ENCODE peak calls at places on chromosomes 6 and 20, in nine cellular contexts. L is heart left ventricle, E is lower leg skin, X is IMR-90, B is body of pancreas, T is sigmoid colon, F is transverse colon, D is A549, V is NB4. R is an unnamed sample.

GRCh38 chr6:151763303-151763702 is 44.2 kb upstream of the ESR1 start:
- DNase-seq in L (no peak), E (peak), X (peak), B (no peak), T (no peak), F (no peak), D (no peak), V (no peak), R (no peak)

GRCh38 chr20:57167971-57168693 is 98.3 kb downstream of the BMP7 start:
- DNase-seq in L (no peak), E (no peak), X (no peak), B (no peak), T (peak), F (no peak), D (no peak), V (no peak), R (no peak)

GRCh38 chr6:129491436-129491835 is 218.5 kb downstream of the ARHGAP18 start:
- DNase-seq in L (no peak), E (no peak), X (peak), B (no peak), T (no peak), F (no peak), D (peak), V (peak), R (no peak)

GRCh38 chr6:78243519-78243918 is 590.7 kb downstream of the MEI4 start:
- DNase-seq in L (no peak), E (no peak), X (peak), B (no peak), T (no peak), F (no peak), D (no peak), V (no peak), R (no peak)

GRCh38 chr6:71079707-71080106 is 122.8 kb upstream of the B3GAT2 start:
- DNase-seq in L (no peak), E (no peak), X (peak), B (no peak), T (no peak), F (no peak), D (no peak), V (no peak), R (no peak)

GRCh38 chr6:111297776-111298175 is 185.2 kb downstream of the REV3L start:
- DNase-seq in L (no peak), E (no peak), X (no peak), B (no peak), T (no peak), F (no peak), D (no peak), V (no peak), R (no peak)

GRCh38 chr6:113813207-113813606 is 43.9 kb upstream of the MARCKS start:
- DNase-seq in L (no peak), E (no peak), X (peak), B (no peak), T (no peak), F (no peak), D (no peak), V (no peak), R (no peak)

GRCh38 chr6:165390475-165390874 is 81.1 kb upstream of the C6orf118 start:
- DNase-seq in L (no peak), E (no peak), X (no peak), B (no peak), T (no peak), F (no peak), D (no peak), V (no peak), R (no peak)

GRCh38 chr6:52503853-52504777 is 72.7 kb downstream of the TRAM2 start:
- DNase-seq in L (peak), E (peak), X (peak), B (peak), T (peak), F (peak), D (peak), V (no peak), R (peak)

GRCh38 chr6:11264100-11264499 is 31.6 kb upstream of the NEDD9 start:
- DNase-seq in L (no peak), E (no peak), X (no peak), B (no peak), T (no peak), F (no peak), D (no peak), V (no peak), R (no peak)

GRCh38 chr6:18595774-18596528 is 208.8 kb downstream of the RNF144B start:
- DNase-seq in L (peak), E (peak), X (peak), B (peak), T (peak), F (peak), D (peak), V (peak), R (peak)

GRCh38 chr6:137224890-137225198 is 5.7 kb upstream of the IFNGR1 start:
- DNase-seq in L (no peak), E (no peak), X (no peak), B (no peak), T (no peak), F (no peak), D (no peak), V (peak), R (no peak)

GRCh38 chr6:159960485-159960884 is 8.4 kb upstream of the IGF2R start:
- DNase-seq in L (no peak), E (no peak), X (no peak), B (no peak), T (no peak), F (no peak), D (no peak), V (no peak), R (no peak)

GRCh38 chr20:37407117-37407566 is 61.2 kb downstream of the SRC start:
- DNase-seq in L (no peak), E (no peak), X (no peak), B (no peak), T (no peak), F (no peak), D (no peak), V (no peak), R (no peak)

GRCh38 chr20:19992996-19993908 is 23.9 kb upstream of the NAA20 start:
- DNase-seq in L (no peak), E (no peak), X (peak), B (peak), T (no peak), F (no peak), D (peak), V (no peak), R (no peak)

GRCh38 chr20:40797425-40797824 is 108.4 kb upstream of the MAFB start:
- DNase-seq in L (no peak), E (no peak), X (peak), B (no peak), T (no peak), F (no peak), D (peak), V (peak), R (no peak)

GRCh38 chr6:139943391-139943790 is 568.9 kb upstream of the CITED2 start:
- DNase-seq in L (no peak), E (peak), X (peak), B (no peak), T (no peak), F (no peak), D (peak), V (no peak), R (no peak)

GRCh38 chr6:39128832-39129231 is 13.8 kb upstream of the SAYSD1 start:
- DNase-seq in L (no peak), E (no peak), X (no peak), B (no peak), T (no peak), F (no peak), D (no peak), V (no peak), R (no peak)

GRCh38 chr20:22763257-22763906 is 179.0 kb upstream of the FOXA2 start:
- DNase-seq in L (peak), E (no peak), X (no peak), B (no peak), T (no peak), F (no peak), D (peak), V (no peak), R (no peak)

GRCh38 chr6:131782764-131783163 is 25.1 kb upstream of the ENPP1 start:
- DNase-seq in L (no peak), E (no peak), X (no peak), B (peak), T (no peak), F (peak), D (no peak), V (no peak), R (no peak)

GRCh38 chr20:23186808-23187207 is 100.7 kb upstream of the CD93 start:
- DNase-seq in L (no peak), E (no peak), X (no peak), B (no peak), T (no peak), F (no peak), D (no peak), V (no peak), R (no peak)

GRCh38 chr6:169847141-169847674 is 95.8 kb downstream of the ERMARD start:
- DNase-seq in L (peak), E (no peak), X (no peak), B (no peak), T (no peak), F (no peak), D (no peak), V (no peak), R (no peak)

GRCh38 chr6:53847796-53848314 is 53.0 kb downstream of the LRRC1 start:
- DNase-seq in L (no peak), E (no peak), X (no peak), B (no peak), T (no peak), F (no peak), D (no peak), V (no peak), R (no peak)

GRCh38 chr6:148689168-148689567 is 57.7 kb upstream of the UST start:
- DNase-seq in L (no peak), E (no peak), X (peak), B (no peak), T (no peak), F (no peak), D (no peak), V (no peak), R (no peak)

GRCh38 chr6:134830945-134831344 is 119.0 kb downstream of the ALDH8A1 start:
- DNase-seq in L (no peak), E (no peak), X (no peak), B (no peak), T (no peak), F (no peak), D (no peak), V (no peak), R (no peak)

GRCh38 chr6:111474771-111475170 is 8.2 kb downstream of the REV3L start:
- DNase-seq in L (no peak), E (no peak), X (no peak), B (no peak), T (no peak), F (no peak), D (no peak), V (no peak), R (no peak)

GRCh38 chr6:62298745-62299392 is 12.8 kb upstream of the KHDRBS2 start:
- DNase-seq in L (no peak), E (no peak), X (no peak), B (no peak), T (no peak), F (no peak), D (no peak), V (peak), R (no peak)

GRCh38 chr20:59335401-59335800 is 35.0 kb downstream of the EDN3 start:
- DNase-seq in L (no peak), E (no peak), X (no peak), B (no peak), T (no peak), F (no peak), D (no peak), V (no peak), R (no peak)

GRCh38 chr6:11275598-11275997 is 43.1 kb upstream of the NEDD9 start:
- DNase-seq in L (no peak), E (no peak), X (no peak), B (peak), T (no peak), F (no peak), D (peak), V (peak), R (no peak)

GRCh38 chr6:69601132-69601531 is 195.7 kb downstream of the LMBRD1 start:
- DNase-seq in L (no peak), E (no peak), X (no peak), B (no peak), T (no peak), F (no peak), D (no peak), V (no peak), R (no peak)

GRCh38 chr6:13725570-13725969 is 13.9 kb upstream of the RANBP9 start:
- DNase-seq in L (no peak), E (peak), X (peak), B (peak), T (no peak), F (no peak), D (no peak), V (no peak), R (no peak)

GRCh38 chr6:149212892-149213786 is 104.4 kb upstream of the TAB2 start:
- DNase-seq in L (no peak), E (no peak), X (no peak), B (no peak), T (no peak), F (no peak), D (no peak), V (no peak), R (no peak)

GRCh38 chr6:90212274-90212673 is 84.4 kb downstream of the BACH2 start:
- DNase-seq in L (no peak), E (no peak), X (no peak), B (no peak), T (no peak), F (no peak), D (no peak), V (no peak), R (peak)

GRCh38 chr6:121436966-121437756 is 1.7 kb downstream of the GJA1 start:
- DNase-seq in L (peak), E (peak), X (peak), B (peak), T (peak), F (peak), D (peak), V (peak), R (peak)

GRCh38 chr6:71420693-71421328 is 132.2 kb downstream of the OGFRL1 start:
- DNase-seq in L (peak), E (peak), X (peak), B (peak), T (peak), F (peak), D (peak), V (no peak), R (peak)

GRCh38 chr6:33075208-33075567 is 602 bp upstream of the HLA-DPB1 start:
- DNase-seq in L (no peak), E (no peak), X (no peak), B (no peak), T (no peak), F (no peak), D (no peak), V (no peak), R (no peak)

GRCh38 chr6:33073431-33073871 is at the start of gene HLA-DPA1:
- DNase-seq in L (peak), E (peak), X (peak), B (no peak), T (no peak), F (peak), D (peak), V (peak), R (peak)

GRCh38 chr6:33076406-33076934 is 680 bp downstream of the HLA-DPB1 start:
- DNase-seq in L (no peak), E (no peak), X (no peak), B (no peak), T (no peak), F (no peak), D (no peak), V (no peak), R (no peak)

GRCh38 chr6:33077908-33078307 is 2.1 kb downstream of the HLA-DPB1 start:
- DNase-seq in L (no peak), E (no peak), X (no peak), B (no peak), T (no peak), F (no peak), D (no peak), V (no peak), R (no peak)

DNA sequence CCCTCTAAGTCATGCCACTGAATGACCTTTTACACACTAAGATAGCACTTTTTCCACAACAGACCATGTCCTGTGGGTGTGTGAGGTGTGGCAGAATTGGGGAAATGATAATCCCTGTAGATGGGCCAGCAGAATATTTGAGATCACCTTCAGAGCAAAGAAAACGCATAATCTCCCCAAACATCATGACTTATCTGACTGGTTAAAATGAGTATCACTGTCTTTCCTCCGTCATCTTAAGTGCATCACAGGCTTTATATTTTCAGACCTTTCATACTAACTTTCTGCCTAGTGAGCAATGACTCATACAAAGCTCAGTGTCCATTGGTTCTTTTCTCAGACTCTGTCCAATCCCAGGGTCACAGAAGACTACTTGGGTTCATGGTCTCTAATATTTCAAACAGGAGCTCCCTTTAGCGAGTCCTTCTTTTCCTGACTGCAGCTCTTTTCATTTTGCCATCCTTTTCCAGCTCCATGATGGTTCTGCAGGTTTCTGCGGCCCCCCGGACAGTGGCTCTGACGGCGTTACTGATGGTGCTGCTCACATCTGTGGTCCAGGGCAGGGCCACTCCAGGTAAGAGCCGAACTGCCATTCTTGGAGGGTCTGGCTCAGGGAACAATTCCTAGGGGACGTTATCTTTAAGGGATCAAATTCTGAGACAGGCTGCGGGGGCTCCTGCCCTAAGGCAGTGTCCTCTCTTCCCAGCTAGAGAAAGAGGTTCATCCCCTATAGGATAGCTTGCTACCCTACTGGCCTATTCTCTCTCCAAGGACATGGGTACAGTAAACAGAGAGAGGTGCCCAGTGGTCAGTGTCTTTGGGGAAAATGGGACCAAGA is at the start of gene HLA-DPB1:
- DNase-seq in L (peak), E (peak), X (peak), B (no peak), T (no peak), F (no peak), D (peak), V (peak), R (peak)
- TF ChIP-seq POLR2A in L (no peak), E (no peak), X (no peak), B (no peak), T (no peak), F (peak), D (no peak), V (no peak), R (no peak)

GRCh38 chr20:31547017-31547675 is 32.9 kb downstream of the HM13 start:
- DNase-seq in L (peak), E (peak), X (peak), B (peak), T (peak), F (peak), D (no peak), V (peak), R (peak)
- TF ChIP-seq POLR2A in L (peak), E (no peak), X (peak), B (peak), T (peak), F (peak), D (no peak), V (peak), R (peak)

GRCh38 chr6:4066029-4066755 is 12.7 kb downstream of the FAM217A start:
- DNase-seq in L (no peak), E (no peak), X (no peak), B (peak), T (no peak), F (no peak), D (no peak), V (peak), R (peak)
- TF ChIP-seq POLR2A in L (no peak), E (no peak), X (no peak), B (no peak), T (no peak), F (no peak), D (no peak), V (no peak), R (no peak)

DNA sequence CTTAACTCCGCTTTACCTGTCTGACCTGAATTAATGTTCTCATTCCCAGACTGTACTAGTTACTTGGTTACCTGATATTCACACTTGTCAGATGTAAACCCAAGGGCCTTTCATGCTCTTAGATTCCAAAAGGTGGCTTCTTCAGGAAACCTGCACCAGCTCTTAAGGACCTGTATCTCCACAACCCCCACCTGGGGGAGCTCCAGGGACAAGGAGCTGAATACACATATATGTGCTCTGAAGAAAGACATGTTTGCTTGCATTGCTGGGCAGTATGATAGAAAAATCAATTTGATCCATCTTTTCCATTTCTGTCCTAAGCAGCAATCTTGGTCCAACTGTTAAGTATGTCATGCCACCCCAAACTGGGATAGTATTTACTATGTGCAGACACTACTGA is 64.8 kb upstream of the POU3F2 start:
- DNase-seq in L (no peak), E (no peak), X (peak), B (no peak), T (no peak), F (no peak), D (peak), V (peak), R (peak)
- TF ChIP-seq POLR2A in L (no peak), E (no peak), X (no peak), B (no peak), T (no peak), F (no peak), D (no peak), V (no peak), R (no peak)

DNA sequence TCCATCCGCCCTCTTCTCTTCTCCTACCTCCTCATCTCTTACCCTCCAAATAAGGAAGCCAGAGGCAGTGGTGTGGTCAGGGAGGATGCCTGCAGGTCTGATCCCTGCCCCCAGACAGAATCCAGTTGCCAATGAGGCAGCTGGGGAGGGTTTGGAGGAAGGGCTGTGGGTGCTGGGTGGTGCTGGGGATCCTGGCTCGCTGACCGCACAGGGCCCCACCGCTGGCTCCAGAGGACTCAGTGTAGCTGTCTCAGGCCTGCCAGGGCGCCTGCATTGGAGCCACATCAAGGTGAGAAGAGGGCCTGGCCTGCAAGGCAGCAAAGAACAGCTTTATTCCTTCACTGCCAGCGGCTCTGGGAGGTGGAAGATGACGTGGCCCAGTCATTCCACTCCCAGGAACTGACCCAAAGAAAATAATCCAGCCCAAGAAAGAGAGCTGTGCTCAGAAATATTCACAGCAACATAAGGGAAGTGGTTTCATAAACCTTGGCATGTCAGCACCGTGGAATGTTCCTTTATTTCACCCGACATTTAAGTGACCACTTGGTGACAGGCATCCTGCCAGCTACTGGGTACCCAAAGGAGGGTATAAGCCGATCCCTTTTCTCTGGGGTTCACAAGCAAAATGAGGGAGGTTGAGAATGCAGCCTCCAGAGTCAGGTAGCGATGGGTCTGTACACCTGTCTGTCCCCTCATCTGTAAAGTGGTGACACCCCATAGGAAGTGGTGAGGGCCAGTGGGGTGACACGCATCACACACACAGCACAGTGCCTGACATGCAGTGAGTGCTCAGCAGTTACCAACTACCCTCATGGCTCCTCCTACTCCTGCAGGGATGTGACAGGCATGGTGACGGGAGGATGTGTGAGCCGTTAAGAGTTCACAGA is 125.1 kb downstream of the SNX5 start:
- DNase-seq in L (peak), E (no peak), X (peak), B (peak), T (peak), F (no peak), D (no peak), V (no peak), R (no peak)
- TF ChIP-seq POLR2A in L (no peak), E (no peak), X (no peak), B (no peak), T (no peak), F (no peak), D (no peak), V (no peak), R (no peak)

GRCh38 chr20:31682927-31683326 is 39.7 kb downstream of the BCL2L1 start:
- DNase-seq in L (no peak), E (no peak), X (no peak), B (no peak), T (no peak), F (no peak), D (no peak), V (no peak), R (no peak)
- TF ChIP-seq POLR2A in L (no peak), E (no peak), X (no peak), B (no peak), T (no peak), F (no peak), D (no peak), V (no peak), R (no peak)

R was measured in erythroblast.